ENCODE peak calls at places on chromosomes 6 and 20, in eight cellular contexts. A is heart right ventricle, G is choroid plexus epithelial cell, R is A673, S is NCI-H82, P is anterior cingulate cortex, V is NCI-H2029 treated with DMSO at 0.1 percent for 48 hours, U is NCI-H524 treated with DMSO at 0.1 percent for 48 hours. Z is an unnamed sample.

GRCh38 chr6:38612386-38612965 is 27.3 kb downstream of the BTBD9 start:
- DNase-seq in A (no peak), S (no peak), P (no peak), G (peak; percentile 17), V (no peak), U (no peak), R (no peak), Z (no peak)

GRCh38 chr6:66478705-66479104 is 771.7 kb upstream of the EYS start:
- DNase-seq in A (no peak), V (no peak), G (no peak), U (peak; percentile 17), P (no peak), R (peak; percentile 37), S (peak; percentile 67), Z (no peak)

GRCh38 chr6:6686748-6687601 is 98.5 kb downstream of the LY86 start:
- DNase-seq in R (peak; percentile 83), U (peak; percentile 43), S (peak; percentile 99), P (peak; percentile 70), A (peak; percentile 95), G (peak; percentile 79), V (peak; percentile 99), Z (peak; percentile 98)

GRCh38 chr6:134701301-134701700 is 248.6 kb downstream of the ALDH8A1 start:
- DNase-seq in R (no peak), P (no peak), V (peak; percentile 70), U (peak; percentile 91), S (no peak), A (no peak), G (no peak), Z (no peak)

GRCh38 chr6:44431118-44431725 is 43.7 kb downstream of the CDC5L start:
- DNase-seq in S (peak; percentile 66), R (peak; percentile 73), P (peak; percentile 6), A (no peak), V (peak; percentile 12), G (peak; percentile 88), U (peak; percentile 1), Z (no peak)

GRCh38 chr6:170459451-170459850 is 93.7 kb downstream of the PSMB1 start:
- DNase-seq in V (no peak), P (no peak), R (no peak), U (no peak), S (no peak), G (peak; percentile 75), A (no peak), Z (peak; percentile 64)

GRCh38 chr6:142960098-142960497 is 15.1 kb upstream of the HIVEP2 start:
- DNase-seq in G (peak; percentile 47), P (no peak), A (no peak), S (no peak), U (no peak), R (no peak), V (no peak), Z (no peak)

GRCh38 chr20:31485450-31486339 is 10.6 kb downstream of the REM1 start:
- DNase-seq in U (no peak), G (peak; percentile 60), A (peak; percentile 76), S (no peak), V (no peak), R (no peak), P (no peak), Z (peak; percentile 69)

GRCh38 chr6:47810885-47811284 is 29.1 kb downstream of the OPN5 start:
- DNase-seq in R (no peak), S (peak; percentile 28), A (no peak), U (no peak), V (no peak), P (no peak), G (no peak), Z (no peak)

GRCh38 chr20:64138276-64138815 is 25.9 kb upstream of the MYT1 start:
- DNase-seq in U (no peak), S (no peak), G (no peak), P (no peak), V (no peak), A (no peak), R (no peak), Z (peak; percentile 18)

Z was measured in upper lobe of right lung.